ENCODE peak calls at places on chromosomes 3 and 15, in five cellular contexts. H, T, U, G and X are unnamed samples. For H3K36me3, the result is how much of the 10 kb centered on the place peaks cover.

GRCh38 chr3:36060950-36061349 is 319.4 kb upstream of the STAC start:
- DNase-seq in H (no peak), T (no peak), U (no peak), G (no peak), X (no peak)

GRCh38 chr3:189071452-189071851 is 100.3 kb upstream of the TPRG1 start:
- DNase-seq in G (peak), H (no peak), T (no peak), U (no peak), X (no peak)

GRCh38 chr15:82535566-82536408 is 4.5 kb downstream of the RPS17 start:
- DNase-seq in T (no peak), H (no peak), U (no peak), G (no peak), X (no peak)

GRCh38 chr15:63923993-63924950 is 90.5 kb upstream of the HERC1 start:
- DNase-seq in T (no peak), U (no peak), H (no peak), G (no peak), X (no peak)

GRCh38 chr3:52128118-52128683 is 26.0 kb downstream of the POC1A start:
- DNase-seq in G (peak), H (peak), T (no peak), U (no peak), X (peak)

GRCh38 chr3:64741344-64741743 is 53.5 kb upstream of the ADAMTS9 start:
- DNase-seq in H (no peak), G (no peak), U (no peak), T (no peak), X (no peak)

GRCh38 chr3:189041482-189042090 is 130.2 kb upstream of the TPRG1 start:
- DNase-seq in H (peak), T (no peak), U (peak), G (peak), X (peak)

GRCh38 chr3:57544181-57545125 is at the start of gene DNAH12:
- DNase-seq in G (peak), T (peak), U (peak), H (no peak), X (peak)

GRCh38 chr3:128279594-128279880 is 126.3 kb downstream of the EEFSEC start:
- DNase-seq in G (no peak), H (no peak), U (no peak), T (no peak), X (no peak)

GRCh38 chr15:36790891-36791290 is 211.5 kb downstream of the CDIN1 start:
- DNase-seq in H (no peak), U (no peak), T (no peak), G (no peak), X (no peak)

GRCh38 chr15:25685216-25685569 is 177.9 kb downstream of the ATP10A start:
- DNase-seq in G (no peak), H (no peak), T (no peak), U (no peak), X (no peak)

GRCh38 chr3:18797378-18797777 is 350.9 kb upstream of the KCNH8 start:
- DNase-seq in T (no peak), G (no peak), H (no peak), U (no peak), X (no peak)

GRCh38 chr15:56772868-56773639 is 39.7 kb upstream of the ZNF280D start:
- DNase-seq in G (no peak), T (no peak), H (no peak), U (no peak), X (no peak)

GRCh38 chr15:91338763-91339162 is 238.7 kb downstream of the SV2B start:
- DNase-seq in T (no peak), H (no peak), U (no peak), G (peak), X (peak)

GRCh38 chr3:57555316-57555715 is 758 bp upstream of the PDE12 start:
- DNase-seq in T (no peak), U (no peak), H (no peak), G (no peak), X (no peak)

GRCh38 chr3:197178998-197179397 is 119.4 kb downstream of the DLG1 start:
- DNase-seq in H (no peak), T (no peak), U (no peak), G (no peak), X (no peak)

GRCh38 chr15:77083381-77084160 is 12.7 kb upstream of the TSPAN3 start:
- DNase-seq in H (no peak), U (peak), G (peak), T (peak), X (peak)

GRCh38 chr15:69997701-69998273 is 99.9 kb downstream of the TLE3 start:
- DNase-seq in G (peak), U (peak), H (peak), T (no peak), X (peak)

GRCh38 chr15:69820819-69821218 is 276.9 kb downstream of the TLE3 start:
- DNase-seq in T (no peak), G (no peak), U (no peak), H (no peak), X (no peak)

GRCh38 chr3:5186854-5187151 is 704 bp upstream of the EDEM1 start:
- DNase-seq in G (peak), T (no peak), H (no peak), U (no peak), X (no peak)

GRCh38 chr15:72184165-72184811 is 13.3 kb downstream of the GRAMD2A start:
- DNase-seq in H (peak), T (no peak), G (no peak), U (peak), X (no peak)

GRCh38 chr3:55157736-55158135 is 229.9 kb upstream of the LRTM1 start:
- DNase-seq in H (no peak), T (no peak), U (no peak), G (no peak), X (no peak)

GRCh38 chr15:81530271-81530670 is 156.3 kb upstream of the TMC3 start:
- DNase-seq in H (no peak), G (no peak), U (no peak), T (no peak), X (no peak)

GRCh38 chr3:119295816-119296484 is 1.8 kb downstream of the ARHGAP31 start:
- DNase-seq in G (peak), U (no peak), H (no peak), T (no peak), X (no peak)

DNA sequence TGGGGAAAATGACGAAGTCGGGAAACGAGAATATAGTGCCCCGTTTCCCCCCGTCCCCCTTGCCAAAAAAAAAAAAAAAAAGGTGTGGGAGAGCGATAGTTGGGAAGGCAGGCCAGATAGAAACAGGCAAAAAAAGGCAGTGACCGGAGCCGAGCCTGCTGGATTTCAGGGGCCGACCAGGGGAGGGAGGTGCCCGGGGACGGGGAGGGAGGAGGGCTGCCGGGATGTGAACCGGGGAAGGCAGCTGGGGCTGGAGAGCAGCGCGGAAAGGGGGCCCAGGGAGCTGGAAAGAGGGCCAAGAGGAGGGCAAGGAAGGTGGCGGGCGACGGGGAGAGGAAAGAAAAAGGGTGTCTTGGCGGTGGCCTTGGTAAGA is 831 bp downstream of the LRRN1 start:
- DNase-seq in G (no peak), H (no peak), T (peak), U (peak), X (no peak)
- H3K4me3 ChIP-seq in G (no peak), H (no peak), T (peak), U (no peak), X (peak)

GRCh38 chr3:111210003-111210699 is 138.5 kb downstream of the NECTIN3 start:
- DNase-seq in U (no peak), H (no peak), G (peak), T (no peak), X (no peak)
- TF ChIP-seq CTCF in U (no peak), H (no peak), G (no peak), T (no peak), X (no peak)

GRCh38 chr3:48408823-48409281 is 21.0 kb downstream of the PLXNB1 start:
- DNase-seq in T (peak), U (no peak), G (no peak), H (no peak), X (no peak)
- H3K36me3 ChIP-seq in T (under half), U (under half), G (half or more), H (under half), X (under half)

GRCh38 chr3:187305881-187306280 is 14.3 kb upstream of the MASP1 start:
- DNase-seq in U (no peak), H (no peak), G (no peak), T (no peak), X (no peak)
- H3K4me3 ChIP-seq in U (no peak), H (no peak), G (no peak), T (no peak), X (no peak)